ENCODE peak calls at places on chromosome 7, in seven cellular contexts. B is aorta, X is gastrocnemius medialis, E is SK-N-SH, N is kidney, V is psoas muscle, I is HCT116. O is an unnamed sample.

GRCh38 chr7:1220958-1221745 is 11.5 kb upstream of the UNCX start:
- DNase-seq in B (no peak), X (no peak), E (peak; percentile 36), N (no peak), V (no peak), I (no peak), O (no peak)

GRCh38 chr7:6437251-6437650 is 10.5 kb downstream of the DAGLB start:
- DNase-seq in B (no peak), X (no peak), E (no peak), N (no peak), V (no peak), I (no peak), O (no peak)

GRCh38 chr7:37758467-37758866 is 74.9 kb downstream of the GPR141 start:
- DNase-seq in B (no peak), X (no peak), E (no peak), N (no peak), V (no peak), I (no peak), O (no peak)

GRCh38 chr7:113996405-113996804 is 77.6 kb upstream of the PPP1R3A start:
- DNase-seq in B (no peak), X (no peak), E (no peak), N (no peak), V (no peak), I (no peak), O (no peak)

GRCh38 chr7:7569615-7570014 is 2.9 kb downstream of the MIOS start:
- DNase-seq in B (no peak), X (no peak), E (no peak), N (no peak), V (no peak), I (no peak), O (no peak)

GRCh38 chr7:131649879-131650278 is 93.5 kb upstream of the PODXL start:
- DNase-seq in B (no peak), X (no peak), E (no peak), N (no peak), V (no peak), I (no peak), O (no peak)

GRCh38 chr7:23418046-23418445 is 52.2 kb downstream of the IGF2BP3 start:
- DNase-seq in B (no peak), X (no peak), E (no peak), N (no peak), V (no peak), I (no peak), O (no peak)

GRCh38 chr7:143347950-143348349 is 14.6 kb downstream of the FAM131B start:
- DNase-seq in B (no peak), X (no peak), E (no peak), N (no peak), V (no peak), I (no peak), O (no peak)

GRCh38 chr7:157980774-157981173 is 606.8 kb downstream of the PTPRN2 start:
- DNase-seq in B (no peak), X (no peak), E (no peak), N (peak; percentile 28), V (peak; percentile 19), I (no peak), O (no peak)

GRCh38 chr7:16484453-16485158 is 19.1 kb upstream of the SOSTDC1 start:
- DNase-seq in B (no peak), X (no peak), E (no peak), N (no peak), V (no peak), I (peak; percentile 95), O (no peak)

DNA sequence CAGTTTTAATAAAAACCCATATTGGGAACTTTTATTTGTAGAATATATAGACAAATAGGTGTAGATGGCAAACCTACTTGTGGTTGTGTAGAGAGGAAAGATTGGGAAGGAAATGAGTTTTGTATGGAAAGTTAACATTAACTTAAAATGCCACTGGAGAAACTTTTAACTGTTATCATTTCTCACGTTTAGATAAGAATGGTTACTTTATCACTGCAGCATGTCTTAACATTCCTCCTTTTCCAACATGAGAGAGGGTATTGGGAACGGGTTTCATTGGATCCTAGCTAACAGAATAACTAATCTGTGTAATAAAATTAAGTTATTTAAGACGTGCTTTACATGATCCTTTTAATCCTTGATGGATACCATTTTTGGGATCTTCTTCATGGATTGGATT is 1.8 kb downstream of the LUC7L2 start:
- DNase-seq in B (no peak), X (no peak), E (no peak), N (no peak), V (no peak), I (no peak), O (no peak)
- H3K4me3 ChIP-seq in B (no peak overlapping the region), X (peak overlapping the region; percentile 98), E (peak overlapping the region; percentile 85), N (peak overlapping the region; percentile 85), V (peak overlapping the region; percentile 94), I (peak overlapping the region; percentile 91), O (peak overlapping the region; percentile 98)

DNA sequence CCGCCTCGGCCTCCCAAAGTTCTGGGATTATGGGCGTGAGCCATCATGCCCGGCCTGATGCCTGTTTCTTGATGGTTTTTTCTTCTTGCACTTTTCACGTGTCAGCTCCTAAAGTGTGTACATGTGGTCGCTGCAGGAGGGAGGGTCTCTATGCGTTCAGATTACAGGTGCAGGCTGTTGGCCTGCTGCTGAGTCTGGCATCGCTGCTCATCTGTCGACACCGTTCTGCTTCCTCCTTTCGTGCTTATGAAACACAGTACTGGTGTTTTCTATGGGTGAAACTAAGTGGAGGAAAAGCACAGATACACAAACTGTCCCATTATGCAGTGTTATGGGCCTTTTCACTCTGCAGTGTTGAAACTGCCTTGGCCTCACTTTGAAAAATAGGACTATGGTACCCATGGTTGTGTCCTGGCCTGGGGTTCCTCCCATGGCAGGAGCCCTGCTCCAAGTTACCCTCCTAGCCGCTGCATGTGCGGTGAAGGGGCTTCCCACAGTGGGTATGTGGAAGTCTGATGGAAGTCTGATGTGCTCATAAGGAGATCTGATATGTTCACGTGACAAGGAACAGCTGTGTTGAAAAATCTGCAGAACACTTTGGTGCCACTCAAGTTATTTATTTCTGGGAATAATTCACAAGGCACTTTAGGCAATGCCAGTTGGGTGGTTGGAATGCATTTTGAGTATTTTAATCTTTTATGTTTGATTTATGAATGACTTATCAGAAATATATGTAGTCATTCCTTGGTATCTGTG is 23.6 kb downstream of the OGDH start:
- DNase-seq in B (no peak), X (no peak), E (no peak), N (no peak), V (no peak), I (no peak), O (no peak)
- H3K27ac ChIP-seq in B (no peak overlapping the region), X (peak overlapping the region; percentile 85), E (no peak overlapping the region), N (peak overlapping the region; percentile 78), V (peak overlapping the region; percentile 93), I (no peak overlapping the region), O (peak overlapping the region; percentile 6)

GRCh38 chr7:99535667-99536066 is 16.2 kb downstream of the FAM200A start:
- DNase-seq in B (no peak), X (no peak), E (no peak), N (peak; percentile 1), V (no peak), I (no peak), O (no peak)
- H3K9me3 ChIP-seq in B (peaks cover 7% of the 10 kb centered on the region), X (peaks cover 45% of the 10 kb centered on the region), E (peaks cover 22% of the 10 kb centered on the region), N (peaks cover 21% of the 10 kb centered on the region), V (peaks cover 53% of the 10 kb centered on the region), I (peaks cover 20% of the 10 kb centered on the region), O (peaks cover 19% of the 10 kb centered on the region)

GRCh38 chr7:107663196-107663595 is 2.6 kb downstream of the SLC26A4 start:
- DNase-seq in B (no peak), X (no peak), E (no peak), N (no peak), V (no peak), I (no peak), O (no peak)

GRCh38 chr7:107661865-107662379 is 1.3 kb downstream of the SLC26A4 start:
- DNase-seq in B (no peak), X (no peak), E (no peak), N (no peak), V (no peak), I (no peak), O (no peak)

GRCh38 chr7:107659666-107660065 is 962 bp upstream of the SLC26A4 start:
- DNase-seq in B (no peak), X (no peak), E (no peak), N (no peak), V (no peak), I (peak; percentile 52), O (no peak)

GRCh38 chr7:107660381-107661080 is at the start of gene SLC26A4:
- DNase-seq in B (no peak), X (no peak), E (peak; percentile 62), N (no peak), V (no peak), I (no peak), O (no peak)

DNA sequence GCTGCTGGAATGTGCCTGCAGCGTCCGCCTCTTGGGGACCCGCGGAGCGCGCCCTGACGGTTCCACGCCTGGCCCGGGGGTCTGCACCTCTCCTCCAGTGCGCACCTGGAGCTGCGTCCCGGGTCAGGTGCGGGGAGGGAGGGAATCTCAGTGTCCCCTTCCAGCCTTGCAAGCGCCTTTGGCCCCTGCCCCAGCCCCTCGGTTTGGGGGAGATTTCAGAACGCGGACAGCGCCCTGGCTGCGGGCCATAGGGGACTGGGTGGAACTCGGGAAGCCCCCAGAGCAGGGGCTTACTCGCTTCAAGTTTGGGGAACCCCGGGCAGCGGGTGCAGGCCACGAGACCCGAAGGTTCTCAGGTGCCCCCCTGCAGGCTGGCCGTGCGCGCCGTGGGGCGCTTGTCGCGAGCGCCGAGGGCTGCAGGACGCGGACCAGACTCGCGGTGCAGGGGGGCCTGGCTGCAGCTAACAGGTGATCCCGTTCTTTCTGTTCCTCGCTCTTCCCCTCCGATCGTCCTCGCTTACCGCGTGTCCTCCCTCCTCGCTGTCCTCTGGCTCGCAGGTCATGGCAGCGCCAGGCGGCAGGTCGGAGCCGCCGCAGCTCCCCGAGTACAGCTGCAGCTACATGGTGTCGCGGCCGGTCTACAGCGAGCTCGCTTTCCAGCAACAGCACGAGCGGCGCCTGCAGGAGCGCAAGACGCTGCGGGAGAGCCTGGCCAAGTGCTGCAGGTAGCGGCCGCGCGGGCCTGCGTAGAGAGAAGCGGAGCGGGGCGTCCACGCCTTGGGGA is 645 bp downstream of the SLC26A4 start:
- DNase-seq in B (peak; percentile 63), X (no peak), E (peak; percentile 84), N (peak; percentile 83), V (peak; percentile 63), I (no peak), O (no peak)
- H3K4me3 ChIP-seq in B (peak overlapping the region; percentile 7), X (peak overlapping the region; percentile 58), E (peak overlapping the region; percentile 65), N (peak overlapping the region; percentile 69), V (peak overlapping the region; percentile 70), I (no peak overlapping the region), O (peak overlapping the region; percentile 24)